ENCODE peak calls at places on chromosomes 11 and 22, in four cellular contexts. B, L, X and J are unnamed samples.

GRCh38 chr22:30235687-30236170 is 10.8 kb downstream of the LIF start:
- DNase-seq in B (peak), L (peak), X (peak), J (no peak)

GRCh38 chr11:58433638-58434203 is 5.8 kb upstream of the OR5B2 start:
- DNase-seq in B (no peak), L (no peak), X (no peak), J (no peak)

GRCh38 chr11:33538726-33539125 is 161.9 kb downstream of the C11orf91 start:
- DNase-seq in B (no peak), L (no peak), X (no peak), J (no peak)

GRCh38 chr11:16814410-16815046 is 76.1 kb downstream of the C11orf58 start:
- DNase-seq in B (no peak), L (no peak), X (no peak), J (no peak)

GRCh38 chr22:29307658-29308147 is 1.3 kb downstream of the GAS2L1 start:
- DNase-seq in B (peak), L (no peak), X (no peak), J (no peak)

GRCh38 chr22:48944756-48945620 is 882.7 kb downstream of the BRD1 start:
- DNase-seq in B (peak), L (no peak), X (no peak), J (peak)

GRCh38 chr11:67118059-67118766 is 850 bp upstream of the KDM2A start:
- DNase-seq in B (peak), L (no peak), X (peak), J (peak)

GRCh38 chr11:127345819-127346459 is 345.4 kb upstream of the KIRREL3 start:
- DNase-seq in B (no peak), L (no peak), X (peak), J (no peak)

GRCh38 chr11:61004841-61005240 is 33.4 kb downstream of the CD6 start:
- DNase-seq in B (no peak), L (no peak), X (no peak), J (no peak)

GRCh38 chr11:8867035-8867434 is 44.0 kb upstream of the AKIP1 start:
- DNase-seq in B (no peak), L (no peak), X (peak), J (no peak)

GRCh38 chr11:47366020-47366490 is 12.3 kb downstream of the SPI1 start:
- DNase-seq in B (no peak), L (no peak), X (no peak), J (no peak)

GRCh38 chr22:48748113-48748859 is 1079.4 kb downstream of the BRD1 start:
- DNase-seq in B (peak), L (no peak), X (no peak), J (peak)

GRCh38 chr11:64675417-64676252 is 47.4 kb downstream of the NRXN2 start:
- DNase-seq in B (no peak), L (peak), X (peak), J (no peak)

GRCh38 chr22:43443072-43443471 is 31.3 kb downstream of the MPPED1 start:
- DNase-seq in B (no peak), L (no peak), X (no peak), J (no peak)

GRCh38 chr11:115912484-115912945 is 408.3 kb upstream of the CADM1 start:
- DNase-seq in B (no peak), L (no peak), X (no peak), J (no peak)

GRCh38 chr22:47090591-47091240 is 328.3 kb downstream of the TBC1D22A start:
- DNase-seq in B (no peak), L (no peak), X (peak), J (no peak)

DNA sequence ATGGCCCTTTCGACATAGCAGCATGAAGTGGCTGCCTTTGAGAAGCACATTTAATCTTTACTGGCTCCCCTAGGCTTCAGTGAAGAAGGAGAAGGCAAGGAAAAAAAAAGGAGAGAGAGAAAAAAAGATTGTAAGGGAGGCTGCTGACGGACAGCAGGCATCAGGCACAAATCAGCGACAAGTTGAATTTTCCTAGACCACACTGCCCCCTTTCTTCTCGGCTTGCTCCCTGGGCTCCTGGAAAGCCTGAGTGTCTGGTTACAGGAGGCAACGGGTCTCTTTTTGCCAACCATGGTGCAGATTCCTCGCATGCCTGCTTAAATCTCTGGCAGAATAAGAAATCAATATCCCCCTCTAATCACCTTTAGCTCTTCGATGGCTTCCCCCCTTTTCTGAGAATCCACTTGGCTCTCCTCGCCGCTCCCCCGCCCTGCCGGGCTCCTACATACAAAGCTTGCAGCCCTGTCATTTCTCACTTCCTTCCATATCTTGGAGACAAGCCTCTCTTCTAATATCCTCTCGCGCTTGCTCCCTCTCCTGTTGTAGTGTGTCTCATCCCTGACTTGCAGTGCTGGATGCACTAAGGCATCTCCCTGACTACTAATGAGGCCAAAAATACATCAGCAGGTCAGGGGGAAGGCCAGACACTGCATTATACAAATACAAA is 14.3 kb downstream of the BLID start:
- DNase-seq in B (no peak), L (no peak), X (peak), J (peak)
- TF ChIP-seq CTCF in B (peak), L (peak), X (peak), J (peak)

DNA sequence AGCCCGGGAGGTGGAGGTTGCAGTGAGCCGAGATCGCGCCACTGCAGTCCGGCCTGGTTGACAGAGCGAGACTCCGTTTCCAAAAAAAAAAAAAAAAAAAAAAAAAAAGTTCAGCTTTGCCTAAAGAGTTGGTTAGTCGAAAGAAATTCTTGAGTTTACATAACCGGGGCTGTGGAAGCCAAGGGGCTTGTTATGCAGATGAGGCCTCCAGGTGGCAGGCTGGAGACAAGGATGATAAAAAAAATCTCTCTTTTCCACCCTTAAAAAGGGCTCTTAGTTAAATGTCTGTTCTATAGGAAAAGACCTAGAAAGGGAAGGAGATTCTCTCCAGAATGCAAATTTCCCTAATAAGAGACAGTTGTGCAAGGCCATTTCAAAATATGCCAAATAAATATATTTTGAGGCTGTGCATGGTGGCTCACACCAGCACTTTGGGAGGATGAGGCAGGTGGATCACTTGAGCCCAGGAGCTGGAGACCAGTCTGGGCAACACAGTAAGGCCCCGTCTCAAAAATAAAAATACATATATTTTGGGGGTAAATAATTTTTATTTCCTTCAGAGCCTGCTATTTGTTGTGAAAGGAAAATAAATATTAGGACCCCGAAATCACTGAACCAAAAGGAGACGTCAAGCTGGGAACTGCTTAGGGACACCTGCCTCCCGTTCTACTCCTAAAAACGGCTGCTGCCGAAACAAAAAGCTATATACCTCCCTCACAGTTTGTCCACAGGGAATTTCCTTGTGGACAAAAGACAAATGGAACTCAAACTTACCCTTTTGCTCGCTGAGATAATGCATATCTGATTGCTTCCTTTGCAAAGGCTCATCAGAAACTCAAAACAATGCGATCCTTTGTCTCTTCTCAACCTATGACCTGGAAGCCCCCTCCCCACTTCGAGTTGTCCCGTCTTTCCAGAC is 2.4 kb upstream of the IFITM2 start:
- DNase-seq in B (no peak), L (peak), X (peak), J (no peak)
- TF ChIP-seq CTCF in B (peak), L (peak), X (peak), J (peak)

DNA sequence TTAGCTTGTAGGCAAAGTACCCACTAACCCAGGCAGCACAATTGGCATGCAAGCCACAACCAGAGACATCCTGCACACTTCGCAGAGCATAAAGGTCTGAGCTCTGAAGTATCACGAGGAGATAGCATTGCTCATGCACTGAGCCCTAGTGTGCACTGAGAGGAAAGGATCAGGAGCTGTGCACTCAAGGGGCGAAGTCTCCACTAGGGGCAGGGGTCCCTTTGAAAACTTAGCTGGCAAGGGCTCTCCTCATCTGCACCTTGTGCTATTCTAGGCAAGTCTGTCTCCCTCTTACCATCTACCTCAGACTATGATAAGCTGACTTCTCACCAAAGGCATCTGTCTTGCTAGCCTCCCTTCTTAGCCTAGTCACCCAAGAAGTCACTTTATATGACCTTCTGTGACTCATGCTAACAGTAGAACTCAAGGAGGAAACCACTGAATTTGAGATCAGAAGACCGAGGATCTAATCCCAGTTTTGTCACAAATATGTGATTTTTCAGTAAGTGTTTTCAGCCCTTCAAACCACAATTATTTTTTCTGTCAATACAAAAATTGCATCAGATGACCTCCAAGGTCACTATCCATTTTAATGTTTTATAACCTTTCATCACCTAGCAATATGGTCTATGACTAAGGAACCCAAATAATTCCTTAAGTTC is 1078.0 kb downstream of the NTM start:
- DNase-seq in B (no peak), L (no peak), X (peak), J (no peak)
- TF ChIP-seq CTCF in B (no peak), L (peak), X (no peak), J (peak)

GRCh38 chr22:23838686-23839468 is at the start of gene DERL3:
- DNase-seq in B (peak), L (peak), X (peak), J (peak)
- TF ChIP-seq CTCF in B (no peak), L (no peak), X (no peak), J (no peak)